ENCODE peak calls at places on chromosomes 12 and 14, in eight cellular contexts. Y is endothelial cell; W is choroid plexus epithelial cell; S is stimulated activated CD4-positive, alpha-beta T cell treated with anti-CD3 and anti-CD28 coated beads, Interleukin-12 subunit alpha, Interleukin-12 subunit beta, amount 100 ng/mL, for 48 hours; O is WTC11; L is NCI-H82; T is small intestine; C is lower leg skin. E is an unnamed sample.

GRCh38 chr12:132117558-132117875 is 26.6 kb downstream of the DDX51 start:
- DNase-seq in Y (no peak), W (no peak), S (no peak), O (peak; percentile 43), L (peak; percentile 38), T (no peak), C (no peak), E (no peak)

GRCh38 chr14:44736326-44736725 is 225.4 kb downstream of the KLHL28 start:
- DNase-seq in Y (no peak), W (no peak), S (no peak), O (no peak), L (no peak), T (no peak), C (no peak), E (no peak)

GRCh38 chr14:47710581-47710980 is 35.2 kb upstream of the MDGA2 start:
- DNase-seq in Y (no peak), W (no peak), S (no peak), O (no peak), L (no peak), T (no peak), C (no peak), E (no peak)

GRCh38 chr14:22289570-22289969 is 299.5 kb downstream of the DAD1 start:
- DNase-seq in Y (no peak), W (no peak), S (no peak), O (no peak), L (no peak), T (no peak), C (no peak), E (no peak)

GRCh38 chr14:47366006-47366405 is 309.4 kb downstream of the MDGA2 start:
- DNase-seq in Y (no peak), W (no peak), S (no peak), O (no peak), L (no peak), T (no peak), C (no peak), E (no peak)

GRCh38 chr12:57754411-57755193 is at the start of gene MARCHF9:
- DNase-seq in Y (no peak), W (no peak), S (peak; percentile 75), O (peak; percentile 77), L (peak; percentile 93), T (peak; percentile 88), C (peak; percentile 65), E (no peak)

GRCh38 chr12:78760906-78761305 is 103.7 kb upstream of the SYT1 start:
- DNase-seq in Y (no peak), W (no peak), S (no peak), O (no peak), L (no peak), T (no peak), C (no peak), E (no peak)

GRCh38 chr14:105767315-105767714 is 240.9 kb downstream of the TMEM121 start:
- DNase-seq in Y (no peak), W (no peak), S (no peak), O (no peak), L (no peak), T (no peak), C (no peak), E (no peak)

GRCh38 chr12:87671757-87672156 is 357.4 kb downstream of the C12orf50 start:
- DNase-seq in Y (no peak), W (no peak), S (no peak), O (no peak), L (no peak), T (no peak), C (no peak), E (no peak)

GRCh38 chr14:58713677-58714076 is 75.9 kb downstream of the DACT1 start:
- DNase-seq in Y (no peak), W (peak; percentile 38), S (no peak), O (no peak), L (no peak), T (no peak), C (no peak), E (peak; percentile 56)

GRCh38 chr14:100334904-100335303 is 11.8 kb downstream of the SLC25A47 start:
- DNase-seq in Y (no peak), W (no peak), S (no peak), O (no peak), L (no peak), T (no peak), C (no peak), E (no peak)

GRCh38 chr14:93114713-93115068 is 1.0 kb downstream of the ITPK1 start:
- DNase-seq in Y (peak; percentile 18), W (no peak), S (no peak), O (peak; percentile 31), L (no peak), T (no peak), C (no peak), E (no peak)

GRCh38 chr14:54606178-54606577 is 39.2 kb downstream of the SAMD4A start:
- DNase-seq in Y (peak; percentile 8), W (no peak), S (no peak), O (peak; percentile 28), L (no peak), T (no peak), C (peak; percentile 58), E (no peak)

GRCh38 chr14:53249059-53249458 is 95.9 kb upstream of the DDHD1 start:
- DNase-seq in Y (no peak), W (peak; percentile 3), S (no peak), O (no peak), L (no peak), T (no peak), C (no peak), E (peak; percentile 13)

GRCh38 chr12:102696045-102696444 is 215.7 kb upstream of the IGF1 start:
- DNase-seq in Y (no peak), W (no peak), S (no peak), O (no peak), L (no peak), T (no peak), C (no peak), E (no peak)

GRCh38 chr14:70398706-70399431 is 18.0 kb downstream of the SYNJ2BP start:
- DNase-seq in Y (no peak), W (no peak), S (no peak), O (peak; percentile 23), L (no peak), T (no peak), C (no peak), E (no peak)

GRCh38 chr12:14454098-14454907 is 88.8 kb downstream of the ATF7IP start:
- DNase-seq in Y (peak; percentile 51), W (peak; percentile 76), S (peak; percentile 5), O (peak; percentile 56), L (peak; percentile 84), T (peak; percentile 35), C (no peak), E (peak; percentile 34)

GRCh38 chr14:37591311-37591940 is 3.6 kb downstream of the FOXA1 start:
- DNase-seq in Y (peak; percentile 50), W (no peak), S (no peak), O (peak; percentile 82), L (no peak), T (peak; percentile 49), C (no peak), E (no peak)

GRCh38 chr12:6592087-6592486 is 15.1 kb downstream of the CHD4 start:
- DNase-seq in Y (no peak), W (no peak), S (no peak), O (no peak), L (no peak), T (no peak), C (no peak), E (no peak)

GRCh38 chr12:109121346-109121880 is 5.0 kb downstream of the ACACB start:
- DNase-seq in Y (no peak), W (no peak), S (no peak), O (no peak), L (no peak), T (no peak), C (no peak), E (no peak)

GRCh38 chr12:8780389-8780788 is 42.0 kb upstream of the A2ML1 start:
- DNase-seq in Y (peak; percentile 17), W (peak; percentile 80), S (no peak), O (no peak), L (peak; percentile 40), T (peak; percentile 4), C (no peak), E (peak; percentile 44)

GRCh38 chr14:32339188-32339587 is 10.1 kb downstream of the AKAP6 start:
- DNase-seq in Y (no peak), W (no peak), S (no peak), O (no peak), L (no peak), T (no peak), C (no peak), E (no peak)

GRCh38 chr14:64760146-64760755 is 56.0 kb downstream of the PLEKHG3 start:
- DNase-seq in Y (peak; percentile 79), W (peak; percentile 65), S (peak; percentile 38), O (peak; percentile 86), L (peak; percentile 56), T (peak; percentile 58), C (no peak), E (peak; percentile 42)

GRCh38 chr12:130582286-130582685 is 133.8 kb downstream of the RIMBP2 start:
- DNase-seq in Y (no peak), W (no peak), S (no peak), O (no peak), L (no peak), T (no peak), C (no peak), E (no peak)

GRCh38 chr14:104392001-104392395 is 187.6 kb upstream of the C14orf180 start:
- DNase-seq in Y (no peak), W (no peak), S (no peak), O (no peak), L (no peak), T (no peak), C (no peak), E (no peak)

GRCh38 chr14:99603471-99603933 is 505 bp downstream of the CCDC85C start:
- DNase-seq in Y (peak; percentile 54), W (peak; percentile 43), S (peak; percentile 34), O (peak; percentile 58), L (peak; percentile 52), T (peak; percentile 28), C (no peak), E (peak; percentile 49)

GRCh38 chr12:94595152-94595551 is 55.2 kb downstream of the TMCC3 start:
- DNase-seq in Y (no peak), W (no peak), S (no peak), O (no peak), L (no peak), T (no peak), C (no peak), E (no peak)

GRCh38 chr12:57162541-57163125 is 15.2 kb upstream of the LRP1-AS start:
- DNase-seq in Y (no peak), W (no peak), S (no peak), O (no peak), L (no peak), T (no peak), C (no peak), E (no peak)

GRCh38 chr12:90234455-90234854 is 525.8 kb upstream of the ATP2B1 start:
- DNase-seq in Y (no peak), W (peak; percentile 37), S (no peak), O (no peak), L (no peak), T (no peak), C (peak; percentile 17), E (peak; percentile 9)

GRCh38 chr14:58637040-58637390 is 747 bp upstream of the DACT1 start:
- DNase-seq in Y (no peak), W (peak; percentile 90), S (peak; percentile 13), O (no peak), L (peak; percentile 20), T (peak; percentile 42), C (no peak), E (peak; percentile 94)

GRCh38 chr12:574475-575128 is 88.6 kb downstream of the NINJ2 start:
- DNase-seq in Y (no peak), W (no peak), S (no peak), O (no peak), L (no peak), T (no peak), C (no peak), E (no peak)

GRCh38 chr14:80695869-80696268 is 245.7 kb downstream of the CEP128 start:
- DNase-seq in Y (no peak), W (no peak), S (no peak), O (no peak), L (no peak), T (no peak), C (no peak), E (no peak)

GRCh38 chr12:124520258-124520657 is 47.2 kb downstream of the NCOR2 start:
- DNase-seq in Y (no peak), W (peak; percentile 69), S (no peak), O (no peak), L (no peak), T (no peak), C (no peak), E (peak; percentile 29)

E was measured in IMR-90.